ENCODE peak calls at places on chromosomes 6 and 20, in eight cellular contexts. Q, V, T, S, Y, R, N and P are unnamed samples.

GRCh38 chr20:57999465-58000111 is 228.9 kb downstream of the ANKRD60 start:
- DNase-seq in Y (peak; percentile 63), Q (no peak), T (no peak), V (no peak), N (no peak), R (peak; percentile 78), S (peak; percentile 24), P (no peak)

GRCh38 chr6:155195903-155196302 is 67.9 kb upstream of the CLDN20 start:
- DNase-seq in V (no peak), S (no peak), Y (no peak), N (no peak), Q (no peak), T (no peak), R (no peak), P (no peak)

GRCh38 chr6:80639243-80639642 is 532.8 kb downstream of the BCKDHB start:
- DNase-seq in R (no peak), Y (no peak), T (no peak), Q (peak; percentile 19), V (no peak), N (no peak), S (no peak), P (no peak)

GRCh38 chr20:38806855-38807655 is 1.6 kb downstream of the PPP1R16B start:
- DNase-seq in N (no peak), Y (peak; percentile 36), T (no peak), R (peak; percentile 28), Q (no peak), S (no peak), V (no peak), P (no peak)

GRCh38 chr6:138004423-138005287 is 102.6 kb downstream of the PERP start:
- DNase-seq in T (peak; percentile 32), R (peak; percentile 53), V (no peak), S (no peak), N (no peak), Y (no peak), Q (peak; percentile 47), P (peak; percentile 54)

GRCh38 chr20:1377984-1378742 is 14.7 kb downstream of the FKBP1A start:
- DNase-seq in Q (no peak), Y (no peak), S (no peak), V (no peak), N (no peak), R (peak; percentile 72), T (peak; percentile 26), P (no peak)

GRCh38 chr6:79515436-79515835 is 21.8 kb downstream of the LCA5 start:
- DNase-seq in N (no peak), Q (no peak), T (no peak), R (no peak), V (no peak), Y (no peak), S (no peak), P (no peak)

GRCh38 chr6:41779793-41780622 is at the start of gene FRS3:
- DNase-seq in S (peak; percentile 99), V (peak; percentile 74), Y (peak; percentile 100), R (peak; percentile 95), Q (peak; percentile 93), T (peak; percentile 90), N (peak; percentile 98), P (peak; percentile 98)

GRCh38 chr6:66103954-66104353 is 396.9 kb upstream of the EYS start:
- DNase-seq in Q (no peak), S (no peak), V (no peak), T (no peak), N (no peak), R (no peak), Y (no peak), P (no peak)

GRCh38 chr20:34954905-34955231 is 738 bp downstream of the GSS start:
- DNase-seq in T (peak; percentile 13), V (no peak), N (no peak), Y (peak; percentile 37), R (no peak), S (peak; percentile 24), Q (no peak), P (no peak)

GRCh38 chr6:87756858-87757257 is 54.8 kb upstream of the AKIRIN2 start:
- DNase-seq in S (no peak), Q (peak; percentile 9), R (peak; percentile 26), Y (peak; percentile 39), V (no peak), T (no peak), N (no peak), P (peak; percentile 51)

GRCh38 chr6:26521485-26522391 is 16.4 kb upstream of the HMGN4 start:
- DNase-seq in R (peak; percentile 74), T (no peak), N (peak; percentile 76), S (peak; percentile 77), V (peak; percentile 21), Q (peak; percentile 90), Y (peak; percentile 87), P (peak; percentile 92)

GRCh38 chr6:26524722-26525360 is 13.3 kb upstream of the HMGN4 start:
- DNase-seq in R (no peak), Y (no peak), N (no peak), S (no peak), Q (no peak), V (no peak), T (no peak), P (no peak)

GRCh38 chr6:26520088-26520839 is 17.9 kb upstream of the HMGN4 start:
- DNase-seq in V (no peak), Y (no peak), T (no peak), S (no peak), R (peak; percentile 75), Q (no peak), N (peak; percentile 72), P (no peak)

GRCh38 chr6:26519359-26519758 is 18.8 kb upstream of the HMGN4 start:
- DNase-seq in T (no peak), V (no peak), Q (no peak), S (no peak), N (no peak), Y (no peak), R (no peak), P (no peak)

GRCh38 chr6:26520840-26521484 is 17.2 kb upstream of the HMGN4 start:
- DNase-seq in R (peak; percentile 88), T (peak; percentile 63), V (peak; percentile 31), Q (peak; percentile 81), Y (peak; percentile 90), N (peak; percentile 90), S (peak; percentile 89), P (peak; percentile 91)
- TF ChIP-seq POLR2A in R (peak; percentile 68), T (no peak), V (no peak), Q (peak; percentile 67), Y (peak; percentile 9), N (no peak), S (no peak), P (no peak)

GRCh38 chr6:44147256-44147655 is 11.4 kb upstream of the CAPN11 start:
- DNase-seq in Y (no peak), N (no peak), T (no peak), V (no peak), Q (no peak), R (no peak), S (no peak), P (no peak)

GRCh38 chr6:44148306-44148705 is 10.3 kb upstream of the CAPN11 start:
- DNase-seq in T (no peak), Q (no peak), S (no peak), Y (no peak), N (no peak), R (no peak), V (no peak), P (no peak)

GRCh38 chr6:44150317-44150917 is 8.2 kb upstream of the CAPN11 start:
- DNase-seq in S (no peak), Y (no peak), N (no peak), V (no peak), Q (no peak), T (no peak), R (no peak), P (no peak)

GRCh38 chr6:44151348-44152108 is 7.1 kb upstream of the CAPN11 start:
- DNase-seq in Y (peak; percentile 79), T (peak; percentile 41), V (no peak), S (peak; percentile 84), N (peak; percentile 66), R (peak; percentile 63), Q (peak; percentile 71), P (peak; percentile 89)

GRCh38 chr6:44149369-44150012 is 9.1 kb upstream of the CAPN11 start:
- DNase-seq in S (no peak), Y (no peak), T (no peak), N (no peak), V (no peak), R (no peak), Q (no peak), P (no peak)
- TF ChIP-seq POLR2A in S (no peak), Y (no peak), T (no peak), N (no peak), V (no peak), R (no peak), Q (no peak), P (no peak)

DNA sequence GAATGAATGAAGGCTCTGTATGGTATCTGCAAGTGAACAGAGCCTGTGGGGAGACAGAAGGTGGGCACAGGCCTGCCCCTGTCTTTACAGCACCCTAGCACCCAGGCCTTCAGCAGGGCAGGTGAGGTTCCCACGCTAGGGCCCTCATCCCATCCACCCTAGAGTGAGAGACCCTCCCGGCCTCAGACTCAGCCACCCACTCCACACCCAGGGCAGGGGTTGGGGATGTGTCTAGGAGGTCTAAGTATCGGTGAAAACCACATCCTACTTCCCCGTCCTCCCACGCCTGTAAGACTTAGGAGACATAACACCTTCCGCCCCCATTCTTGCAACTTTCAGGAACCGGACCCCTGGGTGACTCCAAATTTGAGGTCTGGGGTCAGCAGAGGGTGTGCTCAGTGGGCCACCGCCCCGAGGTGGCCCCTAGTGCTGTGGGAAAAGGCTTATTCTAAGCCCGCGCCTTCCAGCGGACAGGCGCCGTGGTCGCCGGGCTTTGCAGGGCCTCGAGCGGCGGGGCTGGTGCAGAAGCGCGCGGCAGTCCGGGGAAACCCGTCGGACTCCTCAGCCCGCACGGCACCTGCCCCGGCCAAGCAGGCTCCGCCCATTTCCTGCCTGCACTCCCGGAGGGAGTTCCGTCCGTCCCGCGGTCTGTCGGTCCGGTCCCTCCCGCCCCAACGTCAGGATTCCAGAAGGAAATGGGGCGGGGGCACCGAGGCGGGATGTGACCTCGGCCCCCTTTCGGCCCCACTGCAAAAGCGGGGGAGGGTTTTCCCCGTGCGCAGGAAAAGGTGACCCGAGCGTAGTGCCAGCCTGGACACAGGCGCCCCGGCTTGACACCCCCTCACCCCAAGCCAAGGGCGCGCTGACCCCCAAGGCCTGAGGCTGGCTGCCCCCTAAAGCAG is 872 bp downstream of the SAMD10 start:
- DNase-seq in Y (peak; percentile 90), R (peak; percentile 30), Q (no peak), V (no peak), N (peak; percentile 41), T (no peak), S (peak; percentile 89), P (peak; percentile 46)
- TF ChIP-seq POLR2A in Y (peak; percentile 39), R (no peak), Q (no peak), V (no peak), N (no peak), T (no peak), S (peak; percentile 74), P (no peak)

DNA sequence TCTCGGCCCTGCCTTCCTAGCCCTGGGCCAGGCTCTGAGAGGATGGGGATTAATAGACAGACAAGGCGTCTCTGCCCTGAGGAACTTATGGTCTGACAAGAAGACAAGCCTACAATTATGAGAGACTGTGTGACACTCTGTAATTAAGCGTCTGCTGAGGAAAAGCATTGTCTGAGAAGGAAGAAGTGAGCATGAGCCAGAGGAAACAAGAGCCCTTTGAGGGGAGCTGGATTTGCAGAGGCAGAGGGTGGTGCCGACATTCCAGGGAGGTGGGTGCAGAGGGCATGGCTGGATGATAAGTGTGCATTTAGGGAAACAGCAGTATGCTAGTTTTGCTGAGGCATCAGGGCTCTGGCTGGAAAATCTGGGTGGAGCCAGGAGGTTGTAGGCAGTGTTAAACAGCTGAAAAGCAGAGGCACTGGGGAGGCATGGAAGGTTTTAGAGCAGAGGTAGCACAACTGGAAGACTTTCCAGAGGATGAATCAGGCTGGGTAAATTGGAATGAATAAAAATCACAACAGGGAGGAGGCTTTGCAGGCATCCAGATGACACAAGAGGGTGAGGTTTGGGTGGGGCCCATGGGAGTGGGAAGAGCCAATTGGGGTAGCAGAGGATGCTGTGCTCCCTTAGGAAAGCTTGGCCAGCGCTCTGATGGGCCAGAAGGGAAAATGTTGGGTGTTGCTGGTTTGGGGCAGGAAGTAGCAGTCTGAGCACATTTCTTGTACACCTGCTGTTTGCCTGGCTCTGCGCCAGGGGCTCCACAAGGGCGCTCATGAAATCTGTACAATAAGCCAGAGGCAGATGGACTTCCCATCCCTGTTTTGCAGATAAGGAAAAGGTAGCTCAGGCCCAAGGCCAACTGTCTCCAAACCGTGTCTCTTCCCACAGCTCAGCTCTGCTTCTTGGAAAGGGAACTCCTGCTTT is 74.0 kb upstream of the MYL9 start:
- DNase-seq in S (peak; percentile 83), Q (peak; percentile 65), V (no peak), T (no peak), R (peak; percentile 64), Y (peak; percentile 72), N (peak; percentile 47), P (no peak)
- TF ChIP-seq POLR2A in S (no peak), Q (no peak), V (no peak), T (no peak), R (no peak), Y (no peak), N (no peak), P (no peak)